ENCODE peak calls at places on chromosomes 16 and 17, in five cellular contexts. M is SK-N-SH, P is PC-9, V is astrocyte of the spinal cord, D is psoas muscle. R is an unnamed sample.

GRCh38 chr16:6484931-6485330 is 847.7 kb upstream of the RBFOX1 start:
- DNase-seq in M (no peak), P (no peak), V (no peak), D (no peak), R (no peak)

GRCh38 chr16:10314811-10315210 is 71.0 kb upstream of the ATF7IP2 start:
- DNase-seq in M (peak), P (no peak), V (peak), D (no peak), R (peak)

GRCh38 chr16:49632798-49633189 is 223.1 kb downstream of the ZNF423 start:
- DNase-seq in M (no peak), P (no peak), V (no peak), D (no peak), R (no peak)

GRCh38 chr16:89359296-89360147 is 130.8 kb downstream of the ANKRD11 start:
- DNase-seq in M (no peak), P (no peak), V (peak), D (no peak), R (no peak)

GRCh38 chr17:38798614-38799500 is 499 bp downstream of the PIP4K2B start:
- DNase-seq in M (peak), P (no peak), V (peak), D (peak), R (peak)

GRCh38 chr16:58459344-58460218 is 40.4 kb upstream of the NDRG4 start:
- DNase-seq in M (no peak), P (peak), V (peak), D (no peak), R (peak)

GRCh38 chr17:48852251-48852650 is 21.4 kb downstream of the CALCOCO2 start:
- DNase-seq in M (no peak), P (no peak), V (no peak), D (no peak), R (no peak)

GRCh38 chr17:76868669-76869208 is 535 bp downstream of the MGAT5B start:
- DNase-seq in M (peak), P (no peak), V (no peak), D (no peak), R (no peak)

GRCh38 chr16:85369741-85370528 is 243.2 kb upstream of the GSE1 start:
- DNase-seq in M (peak), P (no peak), V (no peak), D (peak), R (peak)

DNA sequence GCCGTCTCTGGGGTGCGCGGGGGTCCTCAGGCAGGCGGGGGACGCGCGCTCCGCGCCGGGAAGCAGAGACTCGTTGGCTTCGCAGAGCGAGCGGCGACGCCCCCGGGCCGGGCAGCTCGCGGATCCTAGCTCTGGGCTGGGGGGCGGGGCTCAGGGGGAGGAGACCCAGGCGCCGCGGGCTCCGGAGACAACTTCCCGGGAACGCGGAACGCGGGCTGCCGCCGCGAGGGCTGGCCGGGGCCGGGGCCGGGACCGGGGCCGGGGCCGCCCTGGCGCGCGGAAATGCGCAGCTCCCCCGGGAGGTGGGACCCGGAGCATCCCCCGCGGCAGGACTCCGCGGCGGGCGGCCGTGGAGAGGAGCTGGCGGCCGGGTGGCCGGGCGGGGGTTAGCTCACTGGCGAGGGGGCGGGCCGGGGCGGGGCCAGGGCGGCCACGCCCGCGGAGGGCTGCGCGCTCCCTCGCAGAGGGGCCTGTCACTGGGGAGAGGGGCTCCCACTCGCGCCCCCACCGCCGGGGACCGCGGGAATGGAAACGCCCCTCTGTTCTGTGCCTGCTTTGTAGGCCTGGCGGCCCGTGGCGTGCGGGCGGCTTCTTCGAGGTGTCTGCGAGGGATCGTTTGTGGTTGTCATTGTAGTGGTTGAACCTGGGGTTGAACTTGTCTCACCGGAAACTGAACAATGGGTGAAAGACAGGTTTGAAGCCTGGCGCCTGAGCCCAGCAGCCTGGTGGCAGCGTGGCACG is at the start of gene GAS7:
- DNase-seq in M (peak), P (no peak), V (no peak), D (peak), R (peak)
- TF ChIP-seq CTCF in M (no peak), P (no peak), V (no peak), D (no peak), R (no peak)

DNA sequence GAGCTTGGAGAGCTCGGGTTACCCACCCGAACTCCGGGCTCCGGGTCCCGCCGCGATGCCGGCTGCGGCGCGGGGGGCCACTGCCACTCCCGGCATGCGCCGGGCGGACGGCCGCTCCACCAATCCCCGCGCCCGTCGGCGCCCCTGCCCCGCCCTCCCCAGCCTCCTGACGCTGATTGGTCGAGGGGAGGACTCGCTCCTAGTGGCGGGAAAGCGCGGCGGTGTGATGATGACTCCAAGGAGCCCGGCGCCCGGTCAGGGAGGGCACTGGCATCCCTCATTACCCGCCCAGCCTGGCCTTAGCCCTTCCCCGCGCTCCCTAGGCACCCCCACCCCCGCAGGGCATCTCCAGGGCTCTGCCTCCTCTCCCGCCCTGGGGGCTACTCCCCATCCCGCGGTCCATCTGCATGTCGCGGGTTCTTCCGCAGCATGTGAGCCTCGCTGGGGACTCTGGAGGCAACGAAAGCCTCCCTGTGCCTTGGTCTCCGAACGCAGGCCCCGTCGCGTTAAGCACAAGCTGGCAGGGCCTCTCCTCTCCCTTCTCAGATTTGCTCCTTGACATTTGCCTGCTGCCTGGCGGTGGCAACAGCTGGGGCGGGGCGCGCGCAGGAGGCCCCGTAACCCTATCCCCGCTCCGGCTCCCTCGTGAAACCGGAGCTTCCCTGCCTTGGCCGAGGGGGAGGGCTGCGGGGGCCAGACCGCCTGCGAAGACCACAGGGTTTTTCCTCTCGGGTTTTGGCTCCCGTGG is 1.7 kb downstream of the ATP2A1 start:
- DNase-seq in M (peak), P (peak), V (peak), D (peak), R (peak)
- TF ChIP-seq CTCF in M (no peak), P (no peak), V (no peak), D (no peak), R (no peak)

GRCh38 chr17:44763170-44763569 is 4.4 kb downstream of the ADAM11 start:
- DNase-seq in M (no peak), P (no peak), V (no peak), D (no peak), R (no peak)

GRCh38 chr17:44759096-44759915 is 518 bp downstream of the ADAM11 start:
- DNase-seq in M (peak), P (no peak), V (no peak), D (no peak), R (no peak)

GRCh38 chr17:44760474-44761308 is 1.9 kb downstream of the ADAM11 start:
- DNase-seq in M (peak), P (no peak), V (no peak), D (no peak), R (no peak)

GRCh38 chr17:44759916-44760243 is 1.1 kb downstream of the ADAM11 start:
- DNase-seq in M (no peak), P (no peak), V (no peak), D (no peak), R (no peak)

DNA sequence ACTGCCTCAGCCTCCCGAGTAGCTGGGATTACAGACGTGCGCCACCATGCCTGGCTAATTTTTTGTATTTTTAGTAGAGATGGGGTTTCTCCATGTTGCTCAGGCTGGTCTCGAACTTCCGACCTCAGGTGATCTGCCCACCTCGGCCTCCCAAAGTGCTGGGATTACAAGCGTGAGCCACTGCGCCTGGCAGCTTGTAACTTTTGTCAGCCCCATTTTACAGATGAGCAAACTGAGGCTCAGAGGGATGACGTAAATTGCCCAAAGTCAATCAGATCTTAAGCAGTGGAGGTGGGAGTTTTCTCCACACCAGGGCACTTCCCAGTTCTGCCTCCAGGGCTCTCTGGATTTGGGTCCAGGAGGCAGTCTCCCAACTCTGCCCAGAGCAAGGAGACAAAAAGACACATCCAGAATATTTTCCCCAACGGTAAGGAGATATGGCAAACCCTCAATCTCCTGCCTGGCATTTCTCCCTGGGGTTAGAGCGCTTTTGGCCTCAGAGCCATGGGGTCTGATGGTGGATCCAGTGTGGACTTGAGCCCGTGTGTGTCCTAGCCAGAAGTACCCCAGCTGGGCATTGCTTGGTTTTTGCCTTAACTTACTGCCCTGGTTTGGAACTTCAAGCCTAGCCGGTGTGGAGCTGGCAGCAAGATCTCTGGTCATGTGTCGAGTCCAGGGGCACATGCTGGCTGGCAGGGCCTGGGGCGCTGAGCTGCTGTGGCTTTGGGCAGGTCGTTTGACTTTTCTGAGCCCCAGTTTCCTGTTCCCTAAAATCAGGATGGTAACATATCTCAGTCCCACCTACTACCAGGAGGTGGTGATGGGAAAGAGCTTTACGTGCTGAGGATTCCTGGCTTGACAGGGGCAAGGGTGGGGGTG is 3.4 kb downstream of the ADAM11 start:
- DNase-seq in M (no peak), P (no peak), V (no peak), D (no peak), R (no peak)
- TF ChIP-seq CTCF in M (no peak), P (no peak), V (no peak), D (no peak), R (peak)

DNA sequence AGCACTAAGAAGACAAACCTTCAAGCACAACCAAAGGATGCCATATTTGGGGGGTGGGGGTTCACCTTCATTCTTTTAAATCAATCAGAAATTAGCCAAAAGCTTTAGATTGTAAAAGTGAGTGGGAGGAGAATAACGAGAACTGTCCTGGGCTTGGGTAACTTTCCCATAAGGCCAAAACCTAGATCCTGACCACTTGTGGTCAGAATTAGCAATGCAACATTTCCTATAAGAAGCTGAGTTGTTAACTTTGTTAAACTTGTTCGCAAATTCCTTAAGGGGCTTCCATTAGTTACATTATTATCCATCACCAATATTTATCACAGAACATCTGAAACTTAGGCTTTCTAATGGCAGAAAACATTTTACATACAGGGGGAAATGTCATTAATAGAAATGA is 25.1 kb downstream of the STAT5B start:
- DNase-seq in M (no peak), P (no peak), V (peak), D (no peak), R (peak)
- TF ChIP-seq CTCF in M (peak), P (peak), V (peak), D (peak), R (peak)

GRCh38 chr16:11340710-11341109 is 4.5 kb upstream of the RMI2 start:
- DNase-seq in M (no peak), P (no peak), V (no peak), D (no peak), R (no peak)

GRCh38 chr16:11341371-11341770 is 3.9 kb upstream of the RMI2 start:
- DNase-seq in M (no peak), P (no peak), V (no peak), D (no peak), R (no peak)

GRCh38 chr16:11346700-11347319 is 1.6 kb downstream of the RMI2 start:
- DNase-seq in M (no peak), P (no peak), V (no peak), D (no peak), R (no peak)

GRCh38 chr16:11345040-11345862 is at the start of gene RMI2:
- DNase-seq in M (peak), P (peak), V (peak), D (peak), R (peak)

GRCh38 chr16:11342021-11342855 is 3.0 kb upstream of the RMI2 start:
- DNase-seq in M (no peak), P (no peak), V (no peak), D (no peak), R (no peak)
- TF ChIP-seq CTCF in M (no peak), P (no peak), V (no peak), D (no peak), R (no peak)

GRCh38 chr17:74077231-74077630 is 126.2 kb upstream of the RPL38 start:
- DNase-seq in M (no peak), P (no peak), V (no peak), D (no peak), R (no peak)

GRCh38 chr17:74076446-74076845 is 127.0 kb upstream of the RPL38 start:
- DNase-seq in M (no peak), P (no peak), V (no peak), D (no peak), R (no peak)

GRCh38 chr17:74070374-74070773 is 133.1 kb upstream of the RPL38 start:
- DNase-seq in M (no peak), P (no peak), V (no peak), D (no peak), R (no peak)

GRCh38 chr17:74071280-74071679 is 132.2 kb upstream of the RPL38 start:
- DNase-seq in M (no peak), P (no peak), V (no peak), D (no peak), R (no peak)

DNA sequence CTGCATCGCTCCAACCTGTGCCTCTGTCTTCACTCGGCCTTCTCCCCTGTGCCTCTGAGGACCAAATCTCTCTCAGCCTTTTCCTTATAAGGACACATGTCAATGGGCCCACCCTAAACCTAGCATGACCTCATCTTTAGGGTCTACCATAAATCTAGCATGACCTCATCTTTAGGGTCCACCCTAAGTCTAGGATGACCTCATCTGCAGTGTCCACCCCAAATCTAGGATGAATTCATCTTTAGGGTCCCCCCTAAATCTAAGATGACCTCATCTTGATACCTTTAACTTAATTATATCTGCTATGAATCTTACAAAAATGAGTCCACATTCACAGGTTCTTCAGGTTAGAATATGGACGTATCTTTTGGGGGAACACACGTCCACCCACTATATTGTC is 131.1 kb upstream of the RPL38 start:
- DNase-seq in M (no peak), P (no peak), V (no peak), D (no peak), R (no peak)
- TF ChIP-seq CTCF in M (no peak), P (no peak), V (no peak), D (no peak), R (no peak)

GRCh38 chr17:57284583-57284982 is 28.3 kb downstream of the MSI2 start:
- DNase-seq in M (no peak), P (no peak), V (no peak), D (no peak), R (no peak)

GRCh38 chr17:57283203-57283971 is 27.1 kb downstream of the MSI2 start:
- DNase-seq in M (peak), P (no peak), V (no peak), D (no peak), R (no peak)

GRCh38 chr17:57284984-57285646 is 28.8 kb downstream of the MSI2 start:
- DNase-seq in M (no peak), P (no peak), V (no peak), D (no peak), R (peak)

GRCh38 chr17:57279432-57279831 is 23.1 kb downstream of the MSI2 start:
- DNase-seq in M (no peak), P (no peak), V (peak), D (no peak), R (no peak)

DNA sequence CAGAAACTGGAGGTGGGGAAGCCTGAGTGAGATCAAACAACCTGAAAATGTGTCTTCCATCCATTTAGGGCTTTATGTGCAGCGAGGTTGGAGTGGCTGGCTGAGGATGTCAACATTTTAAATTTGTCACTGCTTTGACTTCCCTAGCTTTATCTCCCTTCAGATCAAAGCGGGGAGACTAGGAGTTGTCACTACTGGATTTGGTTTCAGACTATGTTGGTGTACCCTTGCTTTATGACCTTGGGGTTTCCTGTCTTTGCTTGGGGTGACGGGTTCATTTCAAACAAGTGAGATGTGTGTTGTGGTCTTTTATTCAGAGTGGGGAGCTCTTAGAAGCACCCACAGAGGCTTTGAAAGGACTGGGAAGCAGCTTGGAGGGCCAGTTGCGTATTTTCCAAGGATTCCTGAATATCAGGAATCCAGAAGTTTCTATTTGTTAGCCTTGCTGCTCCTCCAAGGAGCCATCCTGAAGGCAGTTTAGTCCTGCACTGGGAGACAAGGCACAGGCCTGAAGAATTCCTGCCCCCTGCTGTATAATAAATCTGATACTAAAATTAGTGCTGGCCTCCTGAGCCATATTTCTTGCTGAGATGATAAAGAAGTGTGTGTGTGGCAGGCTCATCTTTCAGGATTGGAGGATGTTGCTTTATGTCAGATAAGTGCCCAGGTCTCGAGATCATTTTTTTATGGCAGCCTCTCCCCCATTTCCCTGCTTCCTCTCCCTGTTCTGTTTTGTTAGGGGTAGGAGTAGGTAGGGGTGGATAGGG is 25.7 kb downstream of the MSI2 start:
- DNase-seq in M (peak), P (no peak), V (peak), D (no peak), R (peak)
- TF ChIP-seq CTCF in M (peak), P (no peak), V (no peak), D (no peak), R (peak)

GRCh38 chr17:2064980-2065785 is 10.3 kb downstream of the HIC1 start:
- DNase-seq in M (peak), P (no peak), V (peak), D (peak), R (peak)
- TF ChIP-seq CTCF in M (peak), P (peak), V (peak), D (no peak), R (peak)

DNA sequence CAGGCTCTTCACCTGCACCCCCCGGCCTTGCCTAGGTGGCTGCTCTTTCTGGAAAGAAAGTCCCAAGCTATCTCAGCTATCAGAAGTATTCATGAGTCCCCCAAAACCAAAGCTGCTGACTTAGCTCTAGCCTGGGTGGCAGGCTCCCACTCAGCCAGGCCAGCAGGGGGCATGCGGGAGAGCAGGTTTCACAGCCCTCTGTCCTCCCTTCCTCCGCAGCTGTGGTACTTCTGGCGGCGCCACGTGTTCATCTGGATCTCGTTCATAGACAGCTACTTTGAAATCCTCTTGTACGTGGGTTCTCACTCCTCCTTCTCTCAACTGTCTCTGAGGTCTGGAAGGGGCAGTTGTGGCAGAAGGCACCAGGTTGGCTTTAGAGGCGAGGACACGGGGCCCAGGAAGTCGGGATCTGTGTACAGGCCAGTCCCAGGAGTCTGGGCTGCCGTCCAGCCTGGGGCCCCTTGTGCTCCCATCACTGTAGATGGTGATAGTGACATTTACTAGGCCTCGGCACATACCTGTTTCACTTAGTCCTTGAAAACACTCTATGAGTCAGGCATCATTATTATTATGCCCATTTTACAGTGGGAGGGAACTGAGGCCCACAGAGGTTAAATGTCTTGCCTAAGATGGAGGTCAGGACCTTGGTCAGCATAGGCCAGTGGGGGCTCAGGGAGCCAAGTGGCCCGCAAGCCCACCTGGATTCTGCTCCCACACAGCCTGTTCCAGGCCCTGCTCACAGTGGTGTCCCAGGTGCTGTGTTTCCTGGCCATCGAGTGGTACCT is 12.9 kb downstream of the TRPV2 start:
- DNase-seq in M (peak), P (no peak), V (no peak), D (peak), R (peak)
- TF ChIP-seq CTCF in M (peak), P (peak), V (peak), D (peak), R (peak)